ENCODE peak calls at places on chromosomes 1 and 21, in five cellular contexts. One of them, this sample, is unnamed.

GRCh38 chr1:58549231-58549958 is 2.9 kb upstream of the OMA1 start:
- DNase-seq in Peyer's patch: no peak
- DNase-seq in bronchial epithelial cell: no peak
- DNase-seq in PC-9: no peak
- DNase-seq in uterus: no peak
- DNase-seq in this sample: no peak

GRCh38 chr1:41622859-41623732 is 138.6 kb upstream of the EDN2 start:
- DNase-seq in Peyer's patch: no peak
- DNase-seq in bronchial epithelial cell: no peak
- DNase-seq in PC-9: no peak
- DNase-seq in uterus: no peak
- DNase-seq in this sample: no peak

GRCh38 chr1:109618614-109619404 is 607 bp downstream of the GNAT2 start:
- DNase-seq in Peyer's patch: no peak
- DNase-seq in bronchial epithelial cell: no peak
- DNase-seq in PC-9: no peak
- DNase-seq in uterus: no peak
- DNase-seq in this sample: no peak

GRCh38 chr1:30911061-30911954 is 2.8 kb upstream of the SDC3 start:
- DNase-seq in Peyer's patch: peak; percentile 88
- DNase-seq in bronchial epithelial cell: peak; percentile 59
- DNase-seq in PC-9: peak; percentile 74
- DNase-seq in uterus: peak; percentile 92
- DNase-seq in this sample: no peak

GRCh38 chr1:18160290-18160942 is 52.8 kb downstream of the IGSF21 start:
- DNase-seq in Peyer's patch: no peak
- DNase-seq in bronchial epithelial cell: no peak
- DNase-seq in PC-9: no peak
- DNase-seq in uterus: no peak
- DNase-seq in this sample: no peak

GRCh38 chr1:113467991-113468390 is 77.7 kb downstream of the MAGI3 start:
- DNase-seq in Peyer's patch: no peak
- DNase-seq in bronchial epithelial cell: no peak
- DNase-seq in PC-9: no peak
- DNase-seq in uterus: no peak
- DNase-seq in this sample: no peak

GRCh38 chr1:15850450-15851079 is 3.1 kb downstream of the SPEN start:
- DNase-seq in Peyer's patch: no peak
- DNase-seq in bronchial epithelial cell: no peak
- DNase-seq in PC-9: no peak
- DNase-seq in uterus: no peak
- DNase-seq in this sample: no peak

GRCh38 chr21:29155118-29155932 is 24.9 kb downstream of the MAP3K7CL start:
- DNase-seq in Peyer's patch: peak; percentile 46
- DNase-seq in bronchial epithelial cell: peak; percentile 60
- DNase-seq in PC-9: peak; percentile 5
- DNase-seq in uterus: peak; percentile 38
- DNase-seq in this sample: peak; percentile 88

GRCh38 chr1:11174271-11174942 is 14.7 kb upstream of the ANGPTL7 start:
- DNase-seq in Peyer's patch: no peak
- DNase-seq in bronchial epithelial cell: no peak
- DNase-seq in PC-9: no peak
- DNase-seq in uterus: no peak
- DNase-seq in this sample: no peak

GRCh38 chr1:185016880-185017279 is 28.5 kb upstream of the RNF2 start:
- DNase-seq in Peyer's patch: no peak
- DNase-seq in bronchial epithelial cell: peak; percentile 27
- DNase-seq in PC-9: peak; percentile 38
- DNase-seq in uterus: no peak
- DNase-seq in this sample: no peak

GRCh38 chr1:26575350-26575747 is 45.8 kb downstream of the RPS6KA1 start:
- DNase-seq in Peyer's patch: no peak
- DNase-seq in bronchial epithelial cell: no peak
- DNase-seq in PC-9: no peak
- DNase-seq in uterus: no peak
- DNase-seq in this sample: no peak

GRCh38 chr1:116806245-116806644 is 52.0 kb downstream of the CD2 start:
- DNase-seq in Peyer's patch: no peak
- DNase-seq in bronchial epithelial cell: no peak
- DNase-seq in PC-9: no peak
- DNase-seq in uterus: no peak
- DNase-seq in this sample: no peak

GRCh38 chr21:45592208-45592619 is 50.0 kb upstream of the SLC19A1 start:
- DNase-seq in Peyer's patch: peak; percentile 41
- DNase-seq in bronchial epithelial cell: peak; percentile 4
- DNase-seq in PC-9: no peak
- DNase-seq in uterus: no peak
- DNase-seq in this sample: peak; percentile 53

GRCh38 chr1:22794691-22795090 is 84.1 kb downstream of the EPHB2 start:
- DNase-seq in Peyer's patch: no peak
- DNase-seq in bronchial epithelial cell: no peak
- DNase-seq in PC-9: no peak
- DNase-seq in uterus: no peak
- DNase-seq in this sample: no peak

GRCh38 chr1:12524266-12524665 is 93.7 kb downstream of the DHRS3 start:
- DNase-seq in Peyer's patch: no peak
- DNase-seq in bronchial epithelial cell: no peak
- DNase-seq in PC-9: no peak
- DNase-seq in uterus: no peak
- DNase-seq in this sample: no peak

GRCh38 chr1:224435318-224435763 is 744 bp upstream of the WDR26 start:
- DNase-seq in Peyer's patch: no peak
- DNase-seq in bronchial epithelial cell: peak; percentile 80
- DNase-seq in PC-9: no peak
- DNase-seq in uterus: no peak
- DNase-seq in this sample: no peak

GRCh38 chr1:223712856-223713494 is 636 bp downstream of the CAPN2 start:
- DNase-seq in Peyer's patch: peak; percentile 78
- DNase-seq in bronchial epithelial cell: no peak
- DNase-seq in PC-9: peak; percentile 32
- DNase-seq in uterus: peak; percentile 36
- DNase-seq in this sample: no peak

GRCh38 chr1:211485480-211485857 is 6.5 kb downstream of the RD3 start:
- DNase-seq in Peyer's patch: no peak
- DNase-seq in bronchial epithelial cell: no peak
- DNase-seq in PC-9: no peak
- DNase-seq in uterus: no peak
- DNase-seq in this sample: peak; percentile 38

GRCh38 chr21:26845066-26845749 is at the start of gene ADAMTS1:
- DNase-seq in Peyer's patch: peak; percentile 77
- DNase-seq in bronchial epithelial cell: peak; percentile 47
- DNase-seq in PC-9: no peak
- DNase-seq in uterus: peak; percentile 97
- DNase-seq in this sample: peak; percentile 98

GRCh38 chr1:75795703-75796193 is 934 bp upstream of the MSH4 start:
- DNase-seq in Peyer's patch: no peak
- DNase-seq in bronchial epithelial cell: no peak
- DNase-seq in PC-9: no peak
- DNase-seq in uterus: no peak
- DNase-seq in this sample: no peak

GRCh38 chr21:16519012-16519411 is 789.2 kb downstream of the USP25 start:
- DNase-seq in Peyer's patch: no peak
- DNase-seq in bronchial epithelial cell: no peak
- DNase-seq in PC-9: no peak
- DNase-seq in uterus: no peak
- DNase-seq in this sample: no peak

GRCh38 chr1:51583532-51583931 is 33.4 kb upstream of the OSBPL9 start:
- DNase-seq in Peyer's patch: no peak
- DNase-seq in bronchial epithelial cell: peak; percentile 17
- DNase-seq in PC-9: no peak
- DNase-seq in uterus: no peak
- DNase-seq in this sample: peak; percentile 82

GRCh38 chr21:45428534-45428933 is 23.6 kb downstream of the COL18A1 start:
- DNase-seq in Peyer's patch: no peak
- DNase-seq in bronchial epithelial cell: no peak
- DNase-seq in PC-9: no peak
- DNase-seq in uterus: no peak
- DNase-seq in this sample: no peak

GRCh38 chr1:243501002-243501401 is 245.2 kb downstream of the SDCCAG8 start:
- DNase-seq in Peyer's patch: no peak
- DNase-seq in bronchial epithelial cell: peak; percentile 80
- DNase-seq in PC-9: no peak
- DNase-seq in uterus: no peak
- DNase-seq in this sample: no peak

GRCh38 chr21:46284077-46284644 is 1.2 kb downstream of the MCM3AP start:
- DNase-seq in Peyer's patch: no peak
- DNase-seq in bronchial epithelial cell: no peak
- DNase-seq in PC-9: no peak
- DNase-seq in uterus: no peak
- DNase-seq in this sample: no peak

GRCh38 chr1:200154069-200154767 is 126.7 kb downstream of the NR5A2 start:
- DNase-seq in Peyer's patch: no peak
- DNase-seq in bronchial epithelial cell: peak; percentile 79
- DNase-seq in PC-9: no peak
- DNase-seq in uterus: no peak
- DNase-seq in this sample: no peak

GRCh38 chr1:31038360-31038759 is 27.2 kb downstream of the PUM1 start:
- DNase-seq in Peyer's patch: no peak
- DNase-seq in bronchial epithelial cell: peak; percentile 81
- DNase-seq in PC-9: no peak
- DNase-seq in uterus: no peak
- DNase-seq in this sample: no peak

GRCh38 chr1:16605213-16605525 is 8.2 kb downstream of the NBPF1 start:
- DNase-seq in Peyer's patch: no peak
- DNase-seq in bronchial epithelial cell: no peak
- DNase-seq in PC-9: no peak
- DNase-seq in uterus: no peak
- DNase-seq in this sample: no peak

GRCh38 chr1:162019006-162019405 is 4.7 kb downstream of the OLFML2B start:
- DNase-seq in Peyer's patch: no peak
- DNase-seq in bronchial epithelial cell: peak; percentile 97
- DNase-seq in PC-9: no peak
- DNase-seq in uterus: no peak
- DNase-seq in this sample: no peak

GRCh38 chr1:216984536-216984935 is 261.3 kb upstream of the ESRRG start:
- DNase-seq in Peyer's patch: no peak
- DNase-seq in bronchial epithelial cell: no peak
- DNase-seq in PC-9: no peak
- DNase-seq in uterus: no peak
- DNase-seq in this sample: no peak

GRCh38 chr1:115647000-115647399 is 5.2 kb downstream of the VANGL1 start:
- DNase-seq in Peyer's patch: no peak
- DNase-seq in bronchial epithelial cell: no peak
- DNase-seq in PC-9: no peak
- DNase-seq in uterus: no peak
- DNase-seq in this sample: peak; percentile 19

DNA sequence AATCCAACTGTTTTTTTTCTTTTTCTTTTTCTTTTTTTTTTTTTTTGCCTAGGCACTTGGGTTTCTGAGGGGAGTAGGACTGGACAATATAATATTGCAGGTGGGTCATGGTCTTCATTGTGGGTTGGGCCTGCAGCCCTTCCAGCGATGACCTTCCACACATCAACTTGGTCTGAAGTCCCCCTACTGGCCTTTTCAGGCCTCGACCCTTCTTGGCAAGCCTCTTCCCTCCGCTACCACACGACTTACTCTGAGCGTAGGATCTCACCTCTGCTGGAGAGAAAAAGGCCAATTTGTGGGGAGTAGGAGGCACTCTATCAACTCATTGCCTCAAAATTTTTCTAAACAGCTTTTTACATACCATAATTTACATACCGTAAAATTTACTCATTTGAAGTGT is 51.1 kb upstream of the GRIK3 start:
- DNase-seq in Peyer's patch: no peak
- DNase-seq in bronchial epithelial cell: no peak
- DNase-seq in PC-9: no peak
- DNase-seq in uterus: no peak
- DNase-seq in this sample: no peak
- TF ChIP-seq CTCF in Peyer's patch: no peak
- TF ChIP-seq CTCF in bronchial epithelial cell: no peak
- TF ChIP-seq CTCF in PC-9: peak; percentile 24
- TF ChIP-seq CTCF in uterus: no peak
- TF ChIP-seq CTCF in this sample: no peak

GRCh38 chr1:108561731-108562326 is 1.9 kb downstream of the EEIG2 start:
- DNase-seq in Peyer's patch: peak; percentile 88
- DNase-seq in bronchial epithelial cell: peak; percentile 52
- DNase-seq in PC-9: peak; percentile 81
- DNase-seq in uterus: peak; percentile 19
- DNase-seq in this sample: peak; percentile 73

GRCh38 chr1:108559215-108560142 is at the start of gene EEIG2:
- DNase-seq in Peyer's patch: peak; percentile 95
- DNase-seq in bronchial epithelial cell: peak; percentile 63
- DNase-seq in PC-9: peak; percentile 89
- DNase-seq in uterus: peak; percentile 78
- DNase-seq in this sample: peak; percentile 88

GRCh38 chr1:108560143-108560429 is 186 bp downstream of the EEIG2 start:
- DNase-seq in Peyer's patch: no peak
- DNase-seq in bronchial epithelial cell: no peak
- DNase-seq in PC-9: no peak
- DNase-seq in uterus: no peak
- DNase-seq in this sample: no peak

GRCh38 chr1:108560430-108561144 is 687 bp downstream of the EEIG2 start:
- DNase-seq in Peyer's patch: peak; percentile 72
- DNase-seq in bronchial epithelial cell: peak; percentile 11
- DNase-seq in PC-9: peak; percentile 48
- DNase-seq in uterus: peak; percentile 35
- DNase-seq in this sample: peak; percentile 78

DNA sequence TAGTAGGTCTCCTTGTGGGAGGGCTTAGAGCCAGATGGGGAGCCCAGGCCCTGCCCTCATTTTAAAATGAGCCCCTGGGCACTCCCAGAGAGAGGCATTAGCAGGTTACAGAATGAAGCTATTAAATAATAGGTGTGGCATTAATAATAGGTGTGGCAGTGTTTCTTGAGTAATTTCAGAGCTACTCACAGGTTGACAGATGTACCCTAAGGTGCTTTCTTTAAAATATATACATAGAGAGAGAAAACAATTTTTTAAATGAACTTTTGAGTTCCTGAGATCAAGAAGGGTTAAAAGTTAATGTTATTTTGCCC is 1.2 kb downstream of the EEIG2 start:
- DNase-seq in Peyer's patch: no peak
- DNase-seq in bronchial epithelial cell: peak; percentile 52
- DNase-seq in PC-9: no peak
- DNase-seq in uterus: no peak
- DNase-seq in this sample: no peak
- H3K4me3 ChIP-seq in Peyer's patch: peak overlapping the region; percentile 59
- H3K4me3 ChIP-seq in bronchial epithelial cell: no peak overlapping the region
- H3K4me3 ChIP-seq in PC-9: peak overlapping the region; percentile 69
- H3K4me3 ChIP-seq in uterus: peak overlapping the region; percentile 51
- H3K4me3 ChIP-seq in this sample: peak overlapping the region; percentile 84

GRCh38 chr1:234545512-234546386 is 64.2 kb downstream of the IRF2BP2 start:
- DNase-seq in Peyer's patch: no peak
- DNase-seq in bronchial epithelial cell: no peak
- DNase-seq in PC-9: no peak
- DNase-seq in uterus: peak; percentile 17
- DNase-seq in this sample: peak; percentile 43
- TF ChIP-seq CTCF in Peyer's patch: no peak
- TF ChIP-seq CTCF in bronchial epithelial cell: no peak
- TF ChIP-seq CTCF in PC-9: no peak
- TF ChIP-seq CTCF in uterus: no peak
- TF ChIP-seq CTCF in this sample: no peak

DNA sequence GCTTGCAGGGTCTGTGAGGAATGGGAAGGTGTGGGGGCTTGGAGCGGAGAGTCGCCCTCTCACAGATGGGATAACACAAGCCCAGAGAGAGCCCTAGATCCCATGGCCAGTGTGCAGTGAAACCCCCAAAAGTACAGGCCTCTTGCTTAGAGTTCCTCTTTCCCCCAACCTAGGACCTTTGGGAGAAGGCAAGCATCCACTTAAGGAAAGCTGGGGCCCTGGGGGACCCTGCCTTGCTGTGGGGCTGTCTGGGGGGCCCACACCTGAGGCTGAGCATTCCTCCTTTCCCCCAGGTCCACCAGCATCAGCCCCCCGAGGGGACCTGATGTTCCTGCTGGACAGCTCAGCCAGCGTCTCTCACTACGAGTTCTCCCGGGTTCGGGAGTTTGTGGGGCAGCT is 1.1 kb downstream of the VWA1 start:
- DNase-seq in Peyer's patch: no peak
- DNase-seq in bronchial epithelial cell: no peak
- DNase-seq in PC-9: no peak
- DNase-seq in uterus: no peak
- DNase-seq in this sample: no peak
- H3K4me3 ChIP-seq in Peyer's patch: peak overlapping the region; percentile 58
- H3K4me3 ChIP-seq in bronchial epithelial cell: peak overlapping the region; percentile 61
- H3K4me3 ChIP-seq in PC-9: peak overlapping the region; percentile 69
- H3K4me3 ChIP-seq in uterus: peak overlapping the region; percentile 34
- H3K4me3 ChIP-seq in this sample: peak overlapping the region; percentile 72

This sample was measured in coronary artery.